ENCODE peak calls at places on chromosomes 3 and 15, in ten cellular contexts. Y, M, L, C, D, S, U, K, B and T are unnamed samples.

GRCh38 chr3:136513367-136513766 is 238.8 kb downstream of the STAG1 start:
- DNase-seq in Y (no peak), K (no peak), D (no peak), B (no peak), M (no peak), C (no peak), L (no peak), S (no peak), U (no peak), T (no peak)

GRCh38 chr3:79019137-79019923 is 748.5 kb downstream of the ROBO1 start:
- DNase-seq in B (peak; percentile 65), S (peak; percentile 92), U (peak; percentile 87), D (peak; percentile 93), C (peak; percentile 74), L (peak; percentile 88), K (no peak), M (peak; percentile 71), Y (peak; percentile 85), T (peak; percentile 92)

GRCh38 chr3:72665701-72666443 is 182.4 kb downstream of the SHQ1 start:
- DNase-seq in K (no peak), B (no peak), L (peak; percentile 73), S (no peak), Y (no peak), M (peak; percentile 47), U (no peak), D (peak; percentile 77), C (no peak), T (peak; percentile 92)

GRCh38 chr3:110568246-110568645 is 503.4 kb upstream of the NECTIN3 start:
- DNase-seq in Y (no peak), M (no peak), L (peak; percentile 91), K (no peak), C (peak; percentile 52), D (no peak), B (no peak), U (peak; percentile 43), S (peak; percentile 85), T (no peak)

GRCh38 chr15:62672268-62672667 is 370.3 kb upstream of the TPM1 start:
- DNase-seq in Y (no peak), C (peak; percentile 78), M (no peak), L (no peak), K (no peak), B (no peak), S (peak; percentile 84), D (no peak), U (no peak), T (no peak)

GRCh38 chr15:96181873-96182301 is 148.6 kb upstream of the NR2F2 start:
- DNase-seq in U (no peak), B (no peak), M (no peak), C (peak; percentile 85), Y (peak; percentile 76), L (no peak), S (peak; percentile 97), D (no peak), K (no peak), T (no peak)

GRCh38 chr15:58731756-58732535 is 17.6 kb downstream of the ADAM10 start:
- DNase-seq in B (no peak), L (peak; percentile 58), Y (no peak), C (no peak), D (no peak), K (no peak), S (peak; percentile 67), M (peak; percentile 47), U (peak; percentile 53), T (no peak)

GRCh38 chr3:72438072-72438471 is 410.2 kb downstream of the SHQ1 start:
- DNase-seq in U (no peak), K (no peak), Y (no peak), D (no peak), C (no peak), M (no peak), S (no peak), L (no peak), B (no peak), T (no peak)

GRCh38 chr15:64430000-64430735 is 30.2 kb upstream of the ZNF609 start:
- DNase-seq in Y (no peak), S (peak; percentile 96), M (no peak), D (peak; percentile 88), L (no peak), U (no peak), C (peak; percentile 89), K (no peak), B (peak; percentile 90), T (peak; percentile 17)

GRCh38 chr3:147518465-147518864 is 109.3 kb downstream of the ZIC1 start:
- DNase-seq in S (no peak), D (no peak), U (no peak), L (no peak), B (no peak), C (no peak), Y (no peak), K (no peak), M (no peak), T (no peak)

GRCh38 chr3:50325497-50326181 is 2.4 kb downstream of the TUSC2 start:
- DNase-seq in U (no peak), L (no peak), Y (no peak), C (no peak), K (no peak), D (no peak), S (no peak), M (no peak), B (no peak), T (no peak)

GRCh38 chr3:132709761-132710160 is 12.4 kb downstream of the NPHP3 start:
- DNase-seq in S (no peak), Y (no peak), U (no peak), C (no peak), K (no peak), M (no peak), B (no peak), L (no peak), D (no peak), T (no peak)

GRCh38 chr3:102068327-102068726 is 219.0 kb downstream of the NFKBIZ start:
- DNase-seq in S (no peak), B (no peak), M (no peak), D (no peak), K (no peak), U (no peak), Y (no peak), L (peak; percentile 62), C (no peak), T (no peak)

GRCh38 chr15:51325167-51325566 is 13.2 kb downstream of the CYP19A1 start:
- DNase-seq in M (no peak), U (no peak), K (no peak), Y (no peak), S (no peak), L (no peak), B (no peak), D (no peak), C (no peak), T (no peak)

GRCh38 chr15:40512440-40512839 is 41.7 kb downstream of the CHST14 start:
- DNase-seq in U (no peak), C (no peak), L (no peak), D (no peak), M (no peak), S (no peak), K (no peak), B (no peak), Y (no peak), T (no peak)

GRCh38 chr15:40511472-40512133 is 40.8 kb downstream of the CHST14 start:
- DNase-seq in M (peak; percentile 53), C (no peak), K (no peak), B (no peak), S (peak; percentile 35), U (no peak), D (peak; percentile 87), L (peak; percentile 72), Y (peak; percentile 73), T (no peak)

GRCh38 chr15:40510201-40510600 is 39.4 kb downstream of the CHST14 start:
- DNase-seq in S (peak; percentile 35), Y (no peak), L (no peak), B (no peak), M (no peak), C (no peak), U (no peak), D (no peak), K (no peak), T (no peak)

GRCh38 chr15:40508216-40508615 is 37.4 kb downstream of the CHST14 start:
- DNase-seq in S (no peak), L (no peak), D (no peak), U (no peak), C (no peak), M (no peak), Y (no peak), K (no peak), B (no peak), T (no peak)

GRCh38 chr15:40511093-40511471 is 40.3 kb downstream of the CHST14 start:
- DNase-seq in S (peak; percentile 15), D (peak; percentile 32), Y (no peak), M (no peak), C (no peak), L (no peak), U (no peak), B (no peak), K (no peak), T (no peak)
- H3K4me3 ChIP-seq in S (peak overlapping the region; percentile 60), D (peak overlapping the region; percentile 72), Y (peak overlapping the region; percentile 62), M (peak overlapping the region; percentile 36), C (peak overlapping the region; percentile 53), L (peak overlapping the region; percentile 67), U (peak overlapping the region; percentile 29), B (no peak overlapping the region), K (peak overlapping the region; percentile 59), T (no peak overlapping the region)

GRCh38 chr3:152656207-152657001 is 178.5 kb upstream of the P2RY1 start:
- DNase-seq in C (no peak), K (no peak), M (no peak), D (peak; percentile 49), Y (no peak), B (peak; percentile 92), U (no peak), L (no peak), S (no peak), T (no peak)
- H3K4me3 ChIP-seq in C (no peak overlapping the region), K (no peak overlapping the region), M (no peak overlapping the region), D (no peak overlapping the region), Y (no peak overlapping the region), B (peak overlapping the region; percentile 78), U (no peak overlapping the region), L (no peak overlapping the region), S (no peak overlapping the region), T (no peak overlapping the region)

DNA sequence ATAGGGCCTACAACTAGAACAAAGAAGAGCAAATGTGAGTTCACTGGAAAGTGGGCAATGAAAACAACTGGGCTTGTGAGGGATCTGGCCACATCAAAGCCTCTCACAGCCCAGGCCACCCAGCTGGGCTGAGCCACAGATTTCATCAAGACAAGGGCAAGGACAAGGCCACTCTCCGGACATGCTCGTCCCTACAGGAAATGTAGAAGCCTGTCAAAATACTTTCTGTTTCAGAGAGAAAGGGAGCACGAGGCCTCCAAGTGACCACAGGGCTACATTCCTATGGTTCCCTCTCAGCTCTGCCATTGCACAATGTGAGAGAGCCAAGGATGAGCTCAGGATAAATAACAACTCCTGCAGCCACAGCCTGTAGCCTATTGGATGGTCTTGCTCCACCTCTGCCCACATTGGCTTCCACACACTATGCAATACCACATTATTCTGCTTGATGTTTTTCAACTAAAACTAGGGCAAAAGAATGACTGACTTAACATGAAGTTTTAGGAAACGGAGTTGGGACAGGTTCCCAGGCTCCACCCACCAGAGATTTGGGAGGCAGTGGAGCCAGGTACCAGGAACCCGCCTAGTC is 12.1 kb downstream of the TBC1D2B start:
- DNase-seq in M (no peak), Y (peak; percentile 89), C (peak; percentile 97), L (peak; percentile 20), K (peak; percentile 96), S (peak; percentile 100), B (no peak), D (no peak), U (peak; percentile 96), T (no peak)
- H3K4me3 ChIP-seq in M (no peak overlapping the region), Y (peak overlapping the region; percentile 6), C (no peak overlapping the region), L (no peak overlapping the region), K (peak overlapping the region; percentile 5), S (peak overlapping the region; percentile 33), B (no peak overlapping the region), D (no peak overlapping the region), U (no peak overlapping the region), T (no peak overlapping the region)

GRCh38 chr3:134374791-134375541 is 719 bp upstream of the AMOTL2 start:
- DNase-seq in B (no peak), S (no peak), C (no peak), Y (peak; percentile 67), L (peak; percentile 78), M (peak; percentile 61), D (peak; percentile 92), U (peak; percentile 79), K (no peak), T (peak; percentile 68)
- H3K4me3 ChIP-seq in B (peak overlapping the region; percentile 94), S (peak overlapping the region; percentile 75), C (peak overlapping the region; percentile 65), Y (peak overlapping the region; percentile 70), L (peak overlapping the region; percentile 98), M (peak overlapping the region; percentile 74), D (peak overlapping the region; percentile 99), U (peak overlapping the region; percentile 99), K (peak overlapping the region; percentile 83), T (peak overlapping the region; percentile 57)